ENCODE peak calls at places on chromosome 10, in five cellular contexts. G is PC-3, M is fibroblast of lung, V is H9, S is colonic mucosa. J is an unnamed sample.

GRCh38 chr10:105239311-105240215 is 598.5 kb downstream of the SORCS3 start:
- DNase-seq in M (no peak), G (no peak), S (no peak), V (no peak), J (no peak)

GRCh38 chr10:120727001-120727400 is 124.2 kb upstream of the WDR11 start:
- DNase-seq in G (peak), M (peak), S (no peak), V (no peak), J (peak)

GRCh38 chr10:126013489-126014281 is 117.3 kb downstream of the FANK1 start:
- DNase-seq in V (peak), M (peak), G (peak), S (no peak), J (peak)

GRCh38 chr10:69237528-69238159 is 17.5 kb downstream of the HKDC1 start:
- DNase-seq in V (peak), M (peak), G (peak), S (peak), J (peak)

GRCh38 chr10:24009115-24009514 is 199.8 kb upstream of the KIAA1217 start:
- DNase-seq in V (no peak), S (no peak), M (no peak), G (no peak), J (no peak)

GRCh38 chr10:59817806-59818205 is 64.6 kb upstream of the MRLN start:
- DNase-seq in S (no peak), G (no peak), M (peak), V (no peak), J (peak)

GRCh38 chr10:13890233-13890616 is 303.5 kb downstream of the PRPF18 start:
- DNase-seq in V (no peak), S (no peak), M (peak), G (no peak), J (peak)

GRCh38 chr10:2928219-2928840 is 139.0 kb upstream of the PFKP start:
- DNase-seq in G (peak), V (peak), M (peak), S (peak), J (peak)

GRCh38 chr10:102904337-102904736 is 13.8 kb upstream of the CNNM2 start:
- DNase-seq in G (no peak), V (no peak), M (no peak), S (no peak), J (no peak)

GRCh38 chr10:121540773-121541395 is 57.4 kb downstream of the FGFR2 start:
- DNase-seq in G (no peak), S (no peak), M (no peak), V (no peak), J (no peak)

GRCh38 chr10:110425684-110426293 is 71.9 kb upstream of the DUSP5 start:
- DNase-seq in M (peak), S (no peak), V (no peak), G (peak), J (no peak)

GRCh38 chr10:87661861-87662785 is 2.4 kb downstream of the PAPSS2 start:
- DNase-seq in V (no peak), S (no peak), M (no peak), G (peak), J (peak)

GRCh38 chr10:73095479-73096021 is 1.1 kb downstream of the P4HA1 start:
- DNase-seq in V (no peak), G (peak), M (peak), S (peak), J (peak)

GRCh38 chr10:45071043-45071813 is 70.5 kb downstream of the ZNF22 start:
- DNase-seq in S (no peak), V (peak), M (no peak), G (no peak), J (no peak)

GRCh38 chr10:69716711-69717560 is 84.8 kb upstream of the COL13A1 start:
- DNase-seq in S (peak), G (peak), V (peak), M (peak), J (no peak)

GRCh38 chr10:83553366-83553765 is 585.9 kb upstream of the GHITM start:
- DNase-seq in G (no peak), V (no peak), M (peak), S (no peak), J (peak)

GRCh38 chr10:14247650-14248258 is 83.0 kb downstream of the FRMD4A start:
- DNase-seq in V (no peak), M (peak), G (no peak), S (no peak), J (no peak)

GRCh38 chr10:92760609-92761008 is 70.9 kb downstream of the HHEX start:
- DNase-seq in S (no peak), V (no peak), M (peak), G (peak), J (peak)

GRCh38 chr10:88082806-88083596 is 219.6 kb downstream of the PTEN start:
- DNase-seq in V (no peak), S (no peak), G (no peak), M (no peak), J (no peak)

GRCh38 chr10:74927701-74928100 is 101.3 kb downstream of the KAT6B start:
- DNase-seq in G (peak), M (peak), S (no peak), V (no peak), J (peak)

GRCh38 chr10:31816318-31816717 is 112.3 kb downstream of the ARHGAP12 start:
- DNase-seq in V (no peak), M (peak), S (no peak), G (no peak), J (no peak)

GRCh38 chr10:125152646-125153368 is 7.6 kb downstream of the CTBP2 start:
- DNase-seq in V (peak), G (no peak), M (peak), S (peak), J (peak)

GRCh38 chr10:103982639-103983038 is 15.7 kb downstream of the SLK start:
- DNase-seq in M (no peak), G (no peak), V (peak), S (peak), J (peak)

GRCh38 chr10:110105873-110106272 is 98.1 kb downstream of the ADD3 start:
- DNase-seq in V (no peak), G (no peak), S (no peak), M (no peak), J (no peak)

GRCh38 chr10:15433850-15434537 is 62.9 kb upstream of the FAM171A1 start:
- DNase-seq in G (peak), V (no peak), S (peak), M (peak), J (peak)

GRCh38 chr10:48496105-48496830 is 108.6 kb downstream of the ARHGAP22 start:
- DNase-seq in G (no peak), V (no peak), M (no peak), S (no peak), J (no peak)

GRCh38 chr10:83273035-83273434 is 866.3 kb upstream of the GHITM start:
- DNase-seq in G (no peak), S (no peak), M (no peak), V (no peak), J (no peak)

GRCh38 chr10:50326757-50327701 is 75.7 kb upstream of the ASAH2 start:
- DNase-seq in V (no peak), G (peak), M (peak), S (no peak), J (peak)

GRCh38 chr10:125982256-125982948 is 86.0 kb downstream of the FANK1 start:
- DNase-seq in V (peak), M (peak), S (peak), G (peak), J (peak)

GRCh38 chr10:91607661-91608442 is 25.0 kb downstream of the PPP1R3C start:
- DNase-seq in G (no peak), M (peak), S (no peak), V (no peak), J (no peak)

GRCh38 chr10:101609481-101609880 is 21.4 kb downstream of the DPCD start:
- DNase-seq in G (no peak), S (no peak), M (peak), V (no peak), J (peak)

GRCh38 chr10:127125331-127125730 is 71.1 kb downstream of the INSYN2A start:
- DNase-seq in V (no peak), M (no peak), G (no peak), S (no peak), J (no peak)

GRCh38 chr10:76874151-76874550 is 763.5 kb downstream of the KCNMA1 start:
- DNase-seq in V (no peak), S (no peak), G (peak), M (peak), J (no peak)

GRCh38 chr10:15427836-15428414 is 56.8 kb upstream of the FAM171A1 start:
- DNase-seq in S (no peak), G (peak), M (peak), V (no peak), J (peak)

GRCh38 chr10:129689681-129690080 is 222.6 kb downstream of the MGMT start:
- DNase-seq in V (no peak), G (peak), S (no peak), M (peak), J (no peak)

GRCh38 chr10:132591166-132591971 is 53.8 kb downstream of the INPP5A start:
- DNase-seq in V (peak), G (peak), M (peak), S (peak), J (peak)
- TF ChIP-seq CTCF in V (peak), G (no peak), M (no peak), S (no peak), J (no peak)

DNA sequence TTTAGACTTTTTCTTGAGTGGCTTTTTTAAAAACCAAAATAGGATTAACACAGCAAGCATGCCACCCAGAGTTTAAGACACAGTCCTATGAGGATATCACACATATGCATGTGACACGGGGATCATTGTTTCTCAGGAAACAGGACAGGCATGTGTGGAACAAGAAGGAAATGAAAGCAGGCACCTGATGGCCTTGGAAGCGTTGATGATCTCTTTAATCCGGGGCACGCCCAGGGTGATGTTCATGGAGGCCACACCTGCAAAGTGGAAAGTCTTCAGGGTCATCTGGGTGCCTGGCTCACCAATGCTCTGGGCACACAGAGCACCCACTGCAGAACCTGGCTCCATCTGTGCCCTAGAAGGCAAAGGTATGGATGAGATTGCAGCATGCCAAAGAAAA is 44.3 kb downstream of the POLR3A start:
- DNase-seq in S (no peak), V (no peak), M (no peak), G (no peak), J (no peak)
- H3K9ac ChIP-seq in S (no peak), V (no peak), M (no peak), G (no peak), J (no peak)

GRCh38 chr10:119352042-119352441 is 144.7 kb downstream of the GRK5 start:
- DNase-seq in M (no peak), V (no peak), S (no peak), G (no peak), J (no peak)
- TF ChIP-seq CTCF in M (no peak), V (peak), S (no peak), G (peak), J (no peak)

GRCh38 chr10:21278491-21279216 is 246.8 kb downstream of the SKIDA1 start:
- DNase-seq in V (peak), S (peak), G (peak), M (peak), J (peak)

GRCh38 chr10:21279217-21279575 is 246.3 kb downstream of the SKIDA1 start:
- DNase-seq in V (no peak), G (no peak), M (no peak), S (no peak), J (no peak)

GRCh38 chr10:21281765-21282484 is 243.6 kb downstream of the SKIDA1 start:
- DNase-seq in V (peak), G (no peak), S (no peak), M (no peak), J (no peak)

GRCh38 chr10:21280037-21280436 is 245.4 kb downstream of the SKIDA1 start:
- DNase-seq in G (no peak), V (no peak), S (no peak), M (no peak), J (no peak)

GRCh38 chr10:21281173-21281572 is 244.3 kb downstream of the SKIDA1 start:
- DNase-seq in M (no peak), G (no peak), V (no peak), S (no peak), J (no peak)
- H3K9ac ChIP-seq in M (no peak), G (no peak), V (no peak), S (no peak), J (no peak)

GRCh38 chr10:100342627-100342972 is 4.4 kb upstream of the SCD start:
- DNase-seq in V (no peak), M (no peak), G (no peak), S (no peak), J (no peak)

GRCh38 chr10:100341953-100342626 is 4.9 kb upstream of the SCD start:
- DNase-seq in M (peak), S (peak), G (peak), V (peak), J (peak)

GRCh38 chr10:100338434-100339036 is 8.5 kb upstream of the SCD start:
- DNase-seq in S (peak), M (peak), V (peak), G (peak), J (peak)

GRCh38 chr10:100339236-100339635 is 7.8 kb upstream of the SCD start:
- DNase-seq in M (no peak), G (no peak), V (no peak), S (no peak), J (no peak)

DNA sequence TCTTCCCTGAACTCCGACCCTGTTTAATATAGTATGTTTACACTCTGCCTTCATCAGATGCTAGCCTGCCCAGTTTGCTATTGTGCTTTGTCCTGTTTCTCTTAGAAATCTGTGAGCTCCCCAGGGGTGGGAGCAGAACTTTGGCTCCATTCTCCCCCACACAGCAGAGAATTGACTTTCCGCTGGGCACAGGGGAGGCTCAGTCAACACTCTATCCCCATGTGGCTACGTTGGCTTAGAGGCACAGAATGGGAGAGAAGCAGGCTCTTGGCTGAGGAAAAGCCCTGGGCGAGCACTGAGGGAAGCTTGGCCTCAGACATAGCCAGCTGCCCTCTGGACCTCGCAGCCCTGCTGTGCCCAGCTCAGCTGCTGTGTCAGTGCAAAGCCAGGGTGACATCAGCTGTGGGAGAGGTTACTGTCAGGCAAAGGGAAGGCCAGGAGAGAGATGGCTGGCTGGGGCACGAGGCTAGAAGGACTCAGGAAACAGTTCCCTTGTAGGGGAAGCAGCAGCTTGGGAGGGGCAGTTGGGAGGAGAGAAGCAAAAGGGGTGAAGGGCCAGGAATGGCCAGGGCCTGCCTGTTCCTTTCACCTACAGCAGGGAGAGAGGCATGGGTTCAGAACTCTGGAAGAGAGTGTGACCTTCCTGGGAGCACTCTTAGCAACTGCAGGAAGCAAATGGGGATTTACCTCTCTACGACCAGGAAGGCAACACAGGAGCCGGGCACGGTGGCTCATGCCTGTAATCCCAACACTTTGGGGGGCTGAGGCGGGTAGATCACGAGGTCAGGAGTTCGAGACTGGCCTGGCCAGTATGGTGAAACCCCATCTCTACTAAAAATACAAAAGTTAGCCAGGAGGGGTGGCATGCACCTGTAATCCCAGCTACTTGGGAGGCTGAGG is 5.8 kb upstream of the SCD start:
- DNase-seq in G (no peak), M (no peak), V (no peak), S (no peak), J (no peak)
- TF ChIP-seq CTCF in G (no peak), M (no peak), V (no peak), S (no peak), J (no peak)